ENCODE peak calls at places on chromosomes 6 and 20, in five cellular contexts. D, B, M, K and N are unnamed samples. For H3K4me1, the result is how much of the 10 kb centered on the place peaks cover.

GRCh38 chr20:24314053-24314452 is 155.4 kb upstream of the SYNDIG1 start:
- DNase-seq in D (no peak), B (no peak), M (no peak), K (no peak), N (no peak)

GRCh38 chr6:38522322-38522721 is 117.4 kb downstream of the BTBD9 start:
- DNase-seq in D (no peak), B (no peak), M (no peak), K (peak), N (no peak)

GRCh38 chr6:13397359-13398080 is 69.2 kb upstream of the TBC1D7 start:
- DNase-seq in D (no peak), B (no peak), M (no peak), K (no peak), N (no peak)

GRCh38 chr6:30075094-30075986 is at the start of gene RNF39:
- DNase-seq in D (peak), B (no peak), M (no peak), K (peak), N (no peak)

GRCh38 chr6:119957195-119957594 is 607.6 kb upstream of the MAN1A1 start:
- DNase-seq in D (no peak), B (no peak), M (no peak), K (no peak), N (no peak)

GRCh38 chr20:44738779-44739477 is 6.7 kb upstream of the KCNK15 start:
- DNase-seq in D (peak), B (peak), M (peak), K (peak), N (peak)

GRCh38 chr6:96940322-96940721 is 15.8 kb downstream of the KLHL32 start:
- DNase-seq in D (no peak), B (no peak), M (no peak), K (no peak), N (no peak)

GRCh38 chr20:44800398-44801046 is 9.8 kb downstream of the RIMS4 start:
- DNase-seq in D (no peak), B (no peak), M (no peak), K (no peak), N (no peak)

GRCh38 chr6:33824461-33825154 is 20.8 kb upstream of the MLN start:
- DNase-seq in D (peak), B (no peak), M (no peak), K (peak), N (peak)

GRCh38 chr6:157281570-157281969 is 41.7 kb downstream of the TMEM242 start:
- DNase-seq in D (no peak), B (no peak), M (peak), K (peak), N (no peak)

GRCh38 chr20:37911838-37912273 is 8.9 kb downstream of the VSTM2L start:
- DNase-seq in D (no peak), B (no peak), M (no peak), K (peak), N (peak)

GRCh38 chr6:136920858-136921520 is 1.1 kb upstream of the SLC35D3 start:
- DNase-seq in D (no peak), B (no peak), M (peak), K (peak), N (no peak)

GRCh38 chr6:54053893-54054391 is 57.3 kb upstream of the MLIP start:
- DNase-seq in D (no peak), B (no peak), M (no peak), K (peak), N (peak)

GRCh38 chr6:36827261-36828079 is 11.8 kb downstream of the CPNE5 start:
- DNase-seq in D (peak), B (no peak), M (peak), K (peak), N (peak)

GRCh38 chr20:24745617-24746350 is 203.3 kb upstream of the CST7 start:
- DNase-seq in D (no peak), B (no peak), M (no peak), K (no peak), N (no peak)

GRCh38 chr6:140736227-140736626 is 1361.8 kb upstream of the CITED2 start:
- DNase-seq in D (no peak), B (no peak), M (no peak), K (peak), N (no peak)

GRCh38 chr20:36128463-36129176 is 25.9 kb upstream of the EPB41L1 start:
- DNase-seq in D (no peak), B (no peak), M (peak), K (peak), N (peak)

GRCh38 chr20:34995192-34995591 is 39.5 kb downstream of the MYH7B start:
- DNase-seq in D (no peak), B (no peak), M (no peak), K (no peak), N (no peak)

GRCh38 chr6:155541976-155542375 is 86.3 kb upstream of the NOX3 start:
- DNase-seq in D (no peak), B (no peak), M (no peak), K (no peak), N (no peak)

DNA sequence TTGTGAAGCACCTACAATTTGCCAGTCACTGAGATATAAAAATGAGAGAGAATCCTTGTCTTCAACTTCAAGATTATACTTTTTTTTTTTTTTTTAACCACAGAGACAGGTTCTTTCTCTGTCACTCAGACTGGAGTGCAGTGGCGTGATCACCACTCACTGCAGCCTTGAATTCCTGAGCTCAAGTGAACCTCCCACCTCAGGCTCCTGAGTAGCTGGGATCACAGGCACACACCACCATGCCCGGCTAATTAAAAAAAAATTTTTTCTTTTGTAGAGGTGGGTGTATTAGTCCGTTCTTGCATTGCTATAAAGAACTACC is 51.6 kb upstream of the PMEPA1 start:
- DNase-seq in D (no peak), B (no peak), M (no peak), K (no peak), N (no peak)
- H3K27ac ChIP-seq in D (no peak), B (no peak), M (no peak), K (no peak), N (no peak)

GRCh38 chr6:44668976-44669934 is 281.7 kb downstream of the CDC5L start:
- DNase-seq in D (no peak), B (no peak), M (no peak), K (no peak), N (no peak)
- H3K4me1 ChIP-seq in D (under half), B (under half), M (under half), K (under half), N (under half)

DNA sequence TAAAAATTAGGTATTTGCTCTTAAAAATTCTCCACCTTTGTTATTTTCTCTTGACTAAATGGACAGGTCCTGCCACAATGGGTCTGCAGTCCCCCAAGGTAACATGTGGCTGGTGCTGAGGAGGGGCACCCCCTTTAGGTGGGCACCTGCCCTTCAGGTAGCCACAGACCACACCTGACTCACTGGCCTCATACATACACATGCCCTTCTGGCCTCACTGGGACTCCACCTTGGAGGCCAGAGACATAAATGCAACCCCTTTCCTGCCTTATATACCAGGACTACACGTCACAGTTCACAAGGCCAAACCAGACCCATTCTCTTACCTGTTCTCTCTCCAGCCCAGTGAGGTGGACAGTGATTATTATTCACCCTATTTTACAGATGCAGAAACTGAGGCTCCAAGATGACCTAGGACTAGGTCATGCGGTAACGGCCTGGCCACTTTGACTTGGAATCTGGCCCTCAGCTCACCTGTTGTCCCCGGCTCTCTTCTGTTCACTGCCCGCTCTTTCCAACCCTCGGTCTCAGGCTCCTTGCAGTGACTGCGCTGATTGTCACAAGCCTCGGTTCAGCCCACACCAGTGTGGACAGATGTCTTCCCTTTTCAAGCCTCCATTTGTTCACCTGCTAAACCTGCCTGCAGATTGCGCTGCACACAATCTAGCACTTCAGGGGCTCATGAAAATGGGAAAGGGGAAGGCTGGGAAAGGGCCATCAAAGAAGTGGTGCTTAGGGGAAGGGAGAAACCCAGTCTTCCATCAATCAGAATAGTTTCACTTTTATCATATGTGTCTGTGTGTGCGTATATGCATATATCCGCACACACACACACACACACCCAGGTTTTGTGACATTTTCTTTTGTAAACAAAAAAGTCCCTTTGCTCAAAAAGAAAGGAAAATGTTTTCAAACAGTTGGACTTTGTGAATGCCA is 121.7 kb downstream of the BCAS1 start:
- DNase-seq in D (no peak), B (no peak), M (no peak), K (no peak), N (no peak)
- H3K27ac ChIP-seq in D (no peak), B (no peak), M (no peak), K (no peak), N (no peak)

GRCh38 chr20:62917720-62918119 is 8.6 kb downstream of the DIDO1 start:
- DNase-seq in D (no peak), B (no peak), M (no peak), K (no peak), N (no peak)
- H3K4me1 ChIP-seq in D (under half), B (half or more), M (under half), K (under half), N (half or more)

GRCh38 chr6:35082733-35083403 is 58.3 kb downstream of the TCP11 start:
- DNase-seq in D (peak), B (no peak), M (no peak), K (no peak), N (no peak)

GRCh38 chr6:35080016-35080680 is 61.0 kb downstream of the TCP11 start:
- DNase-seq in D (peak), B (no peak), M (no peak), K (no peak), N (no peak)

GRCh38 chr6:35082046-35082732 is 59.0 kb downstream of the TCP11 start:
- DNase-seq in D (peak), B (no peak), M (no peak), K (no peak), N (peak)

GRCh38 chr6:35080821-35081425 is 60.2 kb downstream of the TCP11 start:
- DNase-seq in D (peak), B (no peak), M (peak), K (no peak), N (no peak)

DNA sequence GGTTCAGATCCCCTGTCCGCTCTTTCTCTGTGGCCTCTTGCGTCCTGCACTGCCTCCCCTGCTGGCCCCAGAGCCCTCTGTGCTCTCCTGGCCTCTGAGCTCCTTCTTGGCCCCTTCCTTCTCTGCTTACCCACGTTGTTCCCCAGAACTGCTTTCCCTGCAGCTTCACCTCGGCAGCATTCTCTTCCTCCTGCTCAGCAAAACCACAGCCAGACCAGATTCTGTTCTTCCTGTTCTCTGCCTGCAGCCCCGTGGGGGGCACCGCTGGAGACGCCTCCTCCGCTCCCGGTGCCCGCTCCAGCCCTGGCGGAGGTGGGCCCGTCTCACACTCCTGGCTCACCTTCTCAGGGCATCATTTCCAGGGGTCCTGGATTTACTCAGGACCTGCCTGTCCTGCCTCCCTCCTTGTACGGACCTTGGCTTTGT is 59.7 kb downstream of the TCP11 start:
- DNase-seq in D (peak), B (no peak), M (peak), K (no peak), N (peak)
- H3K27ac ChIP-seq in D (no peak), B (peak), M (no peak), K (no peak), N (no peak)

DNA sequence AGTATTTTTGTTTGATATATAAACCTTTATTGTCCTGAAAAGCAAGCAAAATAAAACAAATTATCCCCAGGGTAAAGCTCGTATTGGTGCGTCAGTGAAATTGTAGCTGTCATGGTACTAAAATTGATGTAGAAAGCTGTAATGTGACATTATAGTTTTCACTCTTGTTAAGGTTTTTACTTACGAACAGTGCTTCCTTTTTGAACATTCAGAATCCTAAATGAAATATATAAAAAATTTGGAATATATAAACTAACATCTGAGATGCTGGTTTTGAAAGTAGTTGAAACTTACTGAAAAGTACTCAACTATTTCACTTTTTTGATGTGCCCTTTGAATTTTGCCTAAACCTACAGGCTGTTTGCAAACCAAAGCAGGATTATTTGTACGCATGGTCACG is 42.2 kb downstream of the DUSP22 start:
- DNase-seq in D (no peak), B (no peak), M (no peak), K (no peak), N (no peak)
- H3K4me1 ChIP-seq in D (under half), B (under half), M (under half), K (half or more), N (under half)

DNA sequence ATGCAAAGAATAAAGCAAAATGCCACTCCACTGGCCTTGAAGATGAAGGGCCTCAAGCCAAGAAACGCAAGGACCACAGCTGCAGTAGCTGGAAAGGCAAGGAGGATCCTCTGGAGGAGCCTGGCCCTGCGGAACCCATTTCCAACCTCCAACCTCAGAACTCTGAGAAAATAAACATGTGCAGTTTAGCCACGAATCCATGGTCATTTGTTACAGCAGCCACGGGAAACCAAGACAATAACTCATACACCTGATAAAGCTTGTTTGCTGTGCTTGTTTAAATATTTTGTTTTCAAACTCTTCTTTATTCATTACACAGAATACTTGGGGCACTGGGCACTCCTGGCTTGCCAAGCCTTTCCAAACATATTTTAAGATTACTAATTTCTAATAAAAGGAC is 10.4 kb downstream of the SERPINB6 start:
- DNase-seq in D (no peak), B (no peak), M (no peak), K (no peak), N (no peak)
- H3K27ac ChIP-seq in D (no peak), B (peak), M (no peak), K (no peak), N (peak)

DNA sequence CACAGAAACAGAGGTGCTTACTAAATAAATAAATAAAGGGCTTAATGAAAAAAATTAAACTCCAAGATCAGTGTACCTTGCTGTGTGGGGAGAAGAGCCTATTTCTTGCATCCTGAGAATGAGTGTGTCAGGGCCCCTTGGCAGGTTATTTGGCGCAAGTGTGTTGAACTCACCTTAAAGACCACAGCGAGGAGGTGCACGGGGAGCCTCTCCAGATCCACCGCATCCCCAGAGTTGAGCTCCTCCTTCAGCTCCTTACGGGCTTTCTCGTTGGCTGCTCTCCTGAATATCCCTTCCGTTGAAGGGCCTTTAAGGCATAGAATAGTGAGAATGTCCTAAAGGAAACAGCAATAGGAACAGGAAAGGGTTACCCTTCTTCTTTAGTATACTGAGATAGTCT is 3.6 kb downstream of the TAGAP start:
- DNase-seq in D (no peak), B (no peak), M (no peak), K (no peak), N (no peak)
- H3K4me1 ChIP-seq in D (under half), B (half or more), M (under half), K (under half), N (under half)

DNA sequence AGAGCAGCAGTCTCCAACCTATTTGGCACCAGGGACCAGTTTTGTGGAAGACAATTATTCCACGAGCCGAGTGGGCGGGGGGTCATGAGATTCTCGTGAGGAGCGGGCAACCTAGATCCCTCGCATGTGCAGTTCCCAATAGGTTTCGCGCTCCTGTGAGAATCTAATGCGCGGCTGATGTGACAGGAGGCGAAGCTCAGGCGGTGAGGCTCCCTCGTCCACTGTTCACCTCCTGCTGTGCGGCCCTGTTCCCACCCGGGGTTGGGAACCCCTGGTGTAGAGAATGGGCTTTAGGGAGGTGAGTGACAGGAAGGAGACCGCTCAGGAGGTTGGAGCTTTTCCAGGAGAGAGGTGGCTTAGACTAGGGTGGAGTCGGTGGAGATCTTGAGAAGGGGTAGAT is 1.6 kb upstream of the RAD21L1 start:
- DNase-seq in D (no peak), B (no peak), M (no peak), K (no peak), N (no peak)
- H3K27ac ChIP-seq in D (no peak), B (no peak), M (no peak), K (no peak), N (no peak)

GRCh38 chr6:3393796-3394195 is 63.1 kb downstream of the SLC22A23 start:
- DNase-seq in D (no peak), B (no peak), M (no peak), K (no peak), N (no peak)
- H3K4me1 ChIP-seq in D (under half), B (half or more), M (under half), K (under half), N (under half)